ENCODE peak calls at places on chromosomes 6 and 20, in four cellular contexts. One of them, this sample, is unnamed.
A peak's percentile ranks its signal among the peaks of the same experiment; 100 is the strongest.

GRCh38 chr6:119610265-119610664 is 260.7 kb upstream of the MAN1A1 start:
- DNase-seq in kidney: no peak
- DNase-seq in HEK293T: no peak
- DNase-seq in activated gamma-delta T cell treated with Interleukin-2 at 50 U/mL for 16 hours: no peak
- DNase-seq in this sample: no peak

GRCh38 chr6:156718647-156719394 is 58.4 kb upstream of the ARID1B start:
- DNase-seq in kidney: peak; percentile 92
- DNase-seq in HEK293T: no peak
- DNase-seq in activated gamma-delta T cell treated with Interleukin-2 at 50 U/mL for 16 hours: no peak
- DNase-seq in this sample: no peak

GRCh38 chr6:135876048-135876447 is 24.5 kb downstream of the PDE7B start:
- DNase-seq in kidney: no peak
- DNase-seq in HEK293T: no peak
- DNase-seq in activated gamma-delta T cell treated with Interleukin-2 at 50 U/mL for 16 hours: peak; percentile 22
- DNase-seq in this sample: no peak

GRCh38 chr6:30640481-30640880 is 6.5 kb upstream of the C6orf136 start:
- DNase-seq in kidney: no peak
- DNase-seq in HEK293T: no peak
- DNase-seq in activated gamma-delta T cell treated with Interleukin-2 at 50 U/mL for 16 hours: no peak
- DNase-seq in this sample: no peak

GRCh38 chr6:148524976-148525375 is 182.3 kb downstream of the SASH1 start:
- DNase-seq in kidney: no peak
- DNase-seq in HEK293T: no peak
- DNase-seq in activated gamma-delta T cell treated with Interleukin-2 at 50 U/mL for 16 hours: no peak
- DNase-seq in this sample: no peak

GRCh38 chr6:33837070-33837469 is 33.3 kb upstream of the MLN start:
- DNase-seq in kidney: no peak
- DNase-seq in HEK293T: no peak
- DNase-seq in activated gamma-delta T cell treated with Interleukin-2 at 50 U/mL for 16 hours: no peak
- DNase-seq in this sample: no peak

GRCh38 chr20:36390719-36391415 is 84.7 kb downstream of the DLGAP4 start:
- DNase-seq in kidney: no peak
- DNase-seq in HEK293T: no peak
- DNase-seq in activated gamma-delta T cell treated with Interleukin-2 at 50 U/mL for 16 hours: no peak
- DNase-seq in this sample: no peak

GRCh38 chr20:25054995-25055629 is 2.8 kb downstream of the ACSS1 start:
- DNase-seq in kidney: peak; percentile 7
- DNase-seq in HEK293T: no peak
- DNase-seq in activated gamma-delta T cell treated with Interleukin-2 at 50 U/mL for 16 hours: no peak
- DNase-seq in this sample: no peak

GRCh38 chr6:74964871-74965441 is 240.9 kb downstream of the COL12A1 start:
- DNase-seq in kidney: no peak
- DNase-seq in HEK293T: no peak
- DNase-seq in activated gamma-delta T cell treated with Interleukin-2 at 50 U/mL for 16 hours: no peak
- DNase-seq in this sample: no peak

GRCh38 chr6:107571354-107571753 is 81.4 kb downstream of the SOBP start:
- DNase-seq in kidney: no peak
- DNase-seq in HEK293T: no peak
- DNase-seq in activated gamma-delta T cell treated with Interleukin-2 at 50 U/mL for 16 hours: no peak
- DNase-seq in this sample: no peak

GRCh38 chr6:151900897-151901485 is 93.5 kb downstream of the ESR1 start:
- DNase-seq in kidney: no peak
- DNase-seq in HEK293T: no peak
- DNase-seq in activated gamma-delta T cell treated with Interleukin-2 at 50 U/mL for 16 hours: no peak
- DNase-seq in this sample: no peak

GRCh38 chr20:36408219-36408618 is 102.1 kb downstream of the DLGAP4 start:
- DNase-seq in kidney: peak; percentile 66
- DNase-seq in HEK293T: no peak
- DNase-seq in activated gamma-delta T cell treated with Interleukin-2 at 50 U/mL for 16 hours: no peak
- DNase-seq in this sample: no peak

GRCh38 chr6:80725156-80725930 is 618.9 kb downstream of the BCKDHB start:
- DNase-seq in kidney: no peak
- DNase-seq in HEK293T: no peak
- DNase-seq in activated gamma-delta T cell treated with Interleukin-2 at 50 U/mL for 16 hours: no peak
- DNase-seq in this sample: no peak

GRCh38 chr6:156450421-156450820 is 326.8 kb upstream of the ARID1B start:
- DNase-seq in kidney: no peak
- DNase-seq in HEK293T: no peak
- DNase-seq in activated gamma-delta T cell treated with Interleukin-2 at 50 U/mL for 16 hours: no peak
- DNase-seq in this sample: no peak

GRCh38 chr6:1604347-1604990 is 5.2 kb upstream of the FOXC1 start:
- DNase-seq in kidney: peak; percentile 87
- DNase-seq in HEK293T: peak; percentile 73
- DNase-seq in activated gamma-delta T cell treated with Interleukin-2 at 50 U/mL for 16 hours: peak; percentile 51
- DNase-seq in this sample: no peak

GRCh38 chr6:167826230-167827061 is at the start of gene AFDN:
- DNase-seq in kidney: peak; percentile 93
- DNase-seq in HEK293T: peak; percentile 87
- DNase-seq in activated gamma-delta T cell treated with Interleukin-2 at 50 U/mL for 16 hours: peak; percentile 43
- DNase-seq in this sample: no peak